ENCODE peak calls at places on chromosome 22, in eight cellular contexts. M is ascending aorta, D is neuronal stem cell, Z is fibroblast of pulmonary artery, U is HepG2, I is Panc1, L is prostate gland, W is cardiac fibroblast. V is an unnamed sample.

GRCh38 chr22:33577862-33578411 is 342.3 kb downstream of the LARGE1 start:
- DNase-seq in U (peak), I (no peak), Z (no peak), L (no peak), M (no peak), W (no peak), D (no peak), V (peak)

GRCh38 chr22:37126882-37127281 is 17.4 kb upstream of the TMPRSS6 start:
- DNase-seq in I (no peak), M (no peak), U (no peak), Z (no peak), L (no peak), D (no peak), W (no peak), V (no peak)

GRCh38 chr22:19663286-19663815 is 51.0 kb upstream of the SEPTIN5 start:
- DNase-seq in M (no peak), U (no peak), L (no peak), Z (peak), W (peak), D (no peak), I (no peak), V (no peak)

GRCh38 chr22:38824587-38824986 is 19.2 kb downstream of the NPTXR start:
- DNase-seq in U (peak), I (no peak), M (no peak), L (no peak), D (peak), W (peak), Z (peak), V (no peak)

GRCh38 chr22:43441751-43442150 is 29.9 kb downstream of the MPPED1 start:
- DNase-seq in I (no peak), U (no peak), W (no peak), M (no peak), L (no peak), Z (no peak), D (no peak), V (no peak)

GRCh38 chr22:32562916-32563315 is 88.3 kb downstream of the FBXO7 start:
- DNase-seq in M (no peak), Z (no peak), D (no peak), I (no peak), U (no peak), L (no peak), W (no peak), V (no peak)

GRCh38 chr22:28674121-28674563 is 5.5 kb downstream of the TTC28 start:
- DNase-seq in M (no peak), U (no peak), L (no peak), Z (peak), W (peak), D (no peak), I (no peak), V (no peak)

GRCh38 chr22:41830174-41830573 is 2.7 kb upstream of the SREBF2 start:
- DNase-seq in Z (no peak), D (no peak), U (no peak), W (no peak), I (no peak), L (no peak), M (no peak), V (no peak)

GRCh38 chr22:43851058-43851978 is 11.0 kb downstream of the SULT4A1 start:
- DNase-seq in I (no peak), W (no peak), M (no peak), D (no peak), L (no peak), U (no peak), Z (no peak), V (no peak)

GRCh38 chr22:40484906-40485660 is 114.7 kb downstream of the SGSM3 start:
- DNase-seq in U (no peak), Z (peak), L (no peak), I (no peak), W (peak), M (no peak), D (no peak), V (no peak)
- H3K4me3 ChIP-seq in U (no peak), Z (no peak), L (no peak), I (no peak), W (no peak), M (no peak), D (no peak), V (no peak)

GRCh38 chr22:17436981-17437410 is 67.7 kb downstream of the CECR2 start:
- DNase-seq in M (no peak), U (no peak), L (no peak), I (no peak), W (no peak), D (peak), Z (no peak), V (no peak)
- H3K4me3 ChIP-seq in M (no peak), U (no peak), L (no peak), I (no peak), W (no peak), D (no peak), Z (no peak), V (no peak)

GRCh38 chr22:45775062-45775461 is 103.4 kb downstream of the ATXN10 start:
- DNase-seq in W (no peak), I (no peak), Z (no peak), D (no peak), L (no peak), M (no peak), U (no peak), V (no peak)

GRCh38 chr22:45775569-45776312 is 104.1 kb downstream of the ATXN10 start:
- DNase-seq in D (no peak), I (no peak), Z (no peak), W (no peak), U (no peak), M (no peak), L (no peak), V (no peak)

GRCh38 chr22:45772726-45773125 is 101.1 kb downstream of the ATXN10 start:
- DNase-seq in M (no peak), I (no peak), L (no peak), W (no peak), Z (no peak), U (no peak), D (no peak), V (no peak)

GRCh38 chr22:45776313-45776585 is 104.6 kb downstream of the ATXN10 start:
- DNase-seq in W (no peak), U (no peak), L (no peak), I (no peak), M (no peak), Z (no peak), D (no peak), V (no peak)

DNA sequence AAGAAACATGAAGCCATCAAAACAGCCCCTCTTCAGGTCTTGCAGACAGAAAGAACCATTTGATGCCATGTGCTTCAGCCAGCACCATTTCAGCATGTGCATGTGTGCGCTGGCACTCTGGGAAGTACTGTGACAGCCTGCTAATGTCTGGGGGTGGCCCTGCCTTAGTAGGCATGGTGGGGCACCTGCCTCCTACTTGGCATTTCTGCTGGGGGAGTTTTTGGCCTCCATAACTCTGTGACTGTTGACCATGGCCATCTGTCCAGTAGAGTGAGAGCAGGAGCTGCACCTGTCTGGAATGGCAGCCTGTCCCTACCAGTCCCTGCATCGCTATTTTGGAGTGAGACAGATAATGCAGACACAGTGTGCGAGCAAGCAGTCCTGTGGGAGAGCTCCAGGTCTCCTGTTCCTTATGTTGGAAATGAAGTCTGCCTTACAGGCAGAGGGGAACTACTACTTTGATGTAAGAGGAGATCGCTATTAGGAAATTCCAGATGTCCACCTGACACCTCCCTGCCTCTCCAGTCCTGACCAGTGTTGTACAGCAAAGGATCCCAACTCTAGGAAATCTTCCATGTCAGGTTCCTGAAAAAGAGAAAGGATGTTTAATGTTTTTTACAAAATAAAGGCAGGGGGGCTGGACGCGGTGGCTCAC is 102.5 kb downstream of the ATXN10 start:
- DNase-seq in I (no peak), Z (no peak), M (no peak), L (no peak), D (no peak), U (no peak), W (no peak), V (no peak)
- H3K4me3 ChIP-seq in I (no peak), Z (no peak), M (no peak), L (no peak), D (no peak), U (no peak), W (no peak), V (no peak)

DNA sequence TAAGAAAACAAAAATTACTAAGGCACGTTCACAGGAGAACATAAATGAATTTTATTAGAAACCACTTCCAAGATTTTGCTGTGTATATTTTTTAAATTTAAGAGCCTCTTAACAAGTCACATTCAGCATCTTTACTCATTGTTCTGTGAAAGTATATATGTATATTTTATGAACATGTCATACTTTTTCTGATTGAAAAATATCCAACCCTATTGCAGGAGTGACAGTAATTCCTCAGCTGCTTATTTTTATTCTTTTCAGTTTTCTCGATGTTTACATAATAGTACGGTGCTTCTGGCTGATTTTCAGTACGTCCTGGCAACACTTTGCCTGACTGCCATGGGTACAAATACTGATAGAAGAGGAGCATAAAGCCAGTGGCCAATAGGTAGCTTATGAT is 41.8 kb downstream of the XKR3 start:
- DNase-seq in D (no peak), Z (no peak), I (no peak), L (no peak), M (no peak), W (no peak), U (no peak), V (no peak)
- H3K4me3 ChIP-seq in D (no peak), Z (no peak), I (no peak), L (no peak), M (no peak), W (no peak), U (no peak), V (no peak)

DNA sequence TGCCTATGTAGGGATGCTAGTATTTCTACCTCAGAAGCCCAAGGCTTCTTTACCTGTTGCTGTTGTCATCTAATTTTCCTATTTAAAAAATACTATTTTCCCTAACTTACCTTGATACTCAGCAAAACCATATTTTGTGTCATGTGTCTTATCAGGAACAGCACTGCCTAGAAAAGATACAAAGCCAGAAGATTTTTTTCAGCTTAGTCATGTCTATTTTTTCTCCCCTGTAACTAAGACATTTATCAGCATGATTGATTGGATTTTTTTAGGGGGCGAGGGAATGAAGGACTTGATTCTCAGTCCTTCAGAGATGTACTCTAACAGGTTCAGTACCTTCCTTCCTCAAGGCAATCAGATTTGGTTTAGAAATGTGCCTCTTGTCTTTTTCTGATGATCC is 3.5 kb upstream of the PIK3IP1 start:
- DNase-seq in U (no peak), Z (peak), L (no peak), W (peak), M (no peak), I (no peak), D (no peak), V (no peak)
- H3K4me3 ChIP-seq in U (no peak), Z (no peak), L (no peak), W (no peak), M (no peak), I (no peak), D (no peak), V (no peak)

GRCh38 chr22:24953294-24954113 is 988 bp downstream of the KIAA1671 start:
- DNase-seq in W (no peak), M (no peak), Z (no peak), D (no peak), U (peak), L (no peak), I (no peak), V (no peak)
- H3K4me3 ChIP-seq in W (peak), M (peak), Z (peak), D (peak), U (peak), L (peak), I (peak), V (peak)

DNA sequence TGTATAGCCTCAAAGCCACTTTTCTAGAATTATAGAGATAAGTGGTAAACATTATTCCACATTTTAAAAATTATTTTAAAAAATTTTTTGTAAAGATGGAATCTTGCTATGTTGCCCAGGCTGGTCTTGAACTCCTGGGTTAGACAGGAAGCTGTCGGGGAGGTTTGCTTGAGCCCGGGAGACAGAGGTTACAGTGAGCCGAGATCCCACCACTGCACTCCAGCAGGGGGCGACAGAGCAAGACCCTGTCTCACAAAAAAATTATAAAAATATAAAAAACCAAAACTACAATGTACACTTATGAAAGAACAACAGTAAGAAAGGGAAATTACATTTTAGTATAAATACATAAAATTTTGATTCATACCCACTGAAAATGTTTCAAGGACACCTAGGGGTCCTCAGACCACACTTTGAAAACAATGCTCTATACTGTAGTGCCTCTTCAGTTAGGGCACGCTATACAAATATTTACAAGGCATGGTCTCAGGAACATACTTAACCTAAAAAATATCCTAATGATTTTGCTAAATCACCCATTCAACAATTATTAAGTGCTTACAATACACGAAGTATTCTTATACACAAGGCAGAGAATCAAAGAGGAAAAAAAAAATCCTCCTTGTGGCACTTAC is 111.2 kb downstream of the MRTFA start:
- DNase-seq in D (no peak), L (no peak), I (no peak), U (peak), W (peak), M (no peak), Z (peak), V (no peak)
- H3K4me3 ChIP-seq in D (no peak), L (no peak), I (no peak), U (no peak), W (no peak), M (no peak), Z (no peak), V (no peak)

GRCh38 chr22:45769569-45770210 is 98.1 kb downstream of the ATXN10 start:
- DNase-seq in Z (no peak), W (no peak), D (no peak), M (no peak), L (no peak), U (no peak), I (no peak), V (no peak)
- H3K4me3 ChIP-seq in Z (no peak), W (no peak), D (no peak), M (no peak), L (no peak), U (no peak), I (no peak), V (no peak)